ENCODE peak calls at places on chromosomes 7 and 10, in four cellular contexts. F, P, R and K are unnamed samples.

GRCh38 chr7:93435791-93436190 is 138.7 kb downstream of the CALCR start:
- DNase-seq in F (no peak), R (no peak), P (no peak), K (no peak)

GRCh38 chr10:79200346-79200745 is 131.6 kb downstream of the ZMIZ1 start:
- DNase-seq in R (no peak), P (no peak), F (no peak), K (no peak)

GRCh38 chr7:111083423-111083822 is 7.5 kb upstream of the LRRN3 start:
- DNase-seq in R (no peak), P (peak; percentile 64), F (no peak), K (no peak)

GRCh38 chr7:81331061-81332018 is 412.5 kb upstream of the SEMA3C start:
- DNase-seq in R (no peak), F (no peak), P (no peak), K (peak; percentile 18)

GRCh38 chr10:72133517-72133916 is 45.2 kb upstream of the SPOCK2 start:
- DNase-seq in F (no peak), R (no peak), P (peak; percentile 29), K (no peak)

GRCh38 chr7:137804819-137805218 is 42.0 kb downstream of the DGKI start:
- DNase-seq in P (no peak), R (no peak), F (no peak), K (no peak)

GRCh38 chr7:38189256-38189938 is 11.4 kb downstream of the STARD3NL start:
- DNase-seq in P (no peak), F (no peak), R (no peak), K (no peak)

GRCh38 chr10:78892383-78893191 is 176.2 kb upstream of the ZMIZ1 start:
- DNase-seq in R (no peak), F (peak; percentile 32), P (no peak), K (no peak)

GRCh38 chr10:110923856-110924493 is 4.6 kb downstream of the SHOC2 start:
- DNase-seq in F (no peak), P (no peak), R (no peak), K (no peak)

GRCh38 chr7:14457567-14458453 is 444.7 kb downstream of the DGKB start:
- DNase-seq in P (peak; percentile 57), R (peak; percentile 63), F (no peak), K (peak; percentile 62)

GRCh38 chr10:131048595-131048994 is 262.9 kb downstream of the TCERG1L start:
- DNase-seq in R (no peak), P (no peak), F (no peak), K (no peak)

GRCh38 chr10:110512461-110513187 is 14.9 kb downstream of the DUSP5 start:
- DNase-seq in P (peak; percentile 67), R (no peak), F (peak; percentile 48), K (no peak)

GRCh38 chr10:124559372-124560132 is 97.9 kb downstream of the LHPP start:
- DNase-seq in F (no peak), R (peak; percentile 13), P (no peak), K (no peak)

GRCh38 chr10:124558901-124559321 is 97.3 kb downstream of the LHPP start:
- DNase-seq in P (no peak), R (no peak), F (no peak), K (no peak)

GRCh38 chr10:124558339-124558685 is 96.7 kb downstream of the LHPP start:
- DNase-seq in P (no peak), R (no peak), F (no peak), K (no peak)

GRCh38 chr10:124561206-124561605 is 99.6 kb downstream of the LHPP start:
- DNase-seq in R (peak; percentile 48), P (no peak), F (no peak), K (no peak)

DNA sequence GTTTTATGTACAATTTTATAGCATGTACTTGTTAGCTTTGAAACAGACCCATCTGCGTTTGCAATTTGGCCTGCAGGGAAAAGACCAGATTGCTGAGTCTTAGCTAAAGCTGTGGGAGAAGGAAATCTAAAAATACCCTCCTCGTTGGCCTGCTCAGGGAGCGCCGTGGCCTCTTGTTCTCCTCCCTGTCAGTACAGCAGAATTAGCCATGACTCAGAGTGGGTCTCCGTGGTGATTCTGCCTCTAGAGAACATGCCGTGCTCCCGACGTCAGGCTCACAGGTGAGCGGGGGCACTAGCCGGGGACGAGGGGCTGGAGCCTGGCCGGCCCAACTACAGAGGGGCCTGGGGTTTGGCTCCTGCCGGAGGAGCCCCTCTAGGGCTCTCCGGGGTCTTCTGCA is 98.8 kb downstream of the LHPP start:
- DNase-seq in R (peak; percentile 58), P (peak; percentile 52), F (no peak), K (peak; percentile 29)
- H3K4me3 ChIP-seq in R (no peak overlapping the region), P (no peak overlapping the region), F (no peak overlapping the region), K (no peak overlapping the region)

GRCh38 chr10:114402871-114403544 is 1.3 kb downstream of the AFAP1L2 start:
- DNase-seq in F (no peak), P (no peak), R (no peak), K (no peak)

GRCh38 chr10:114404171-114405010 is at the start of gene AFAP1L2:
- DNase-seq in P (no peak), R (no peak), F (no peak), K (no peak)

GRCh38 chr10:114402233-114402632 is 2.1 kb downstream of the AFAP1L2 start:
- DNase-seq in R (no peak), F (no peak), P (no peak), K (no peak)

GRCh38 chr10:114405011-114405350 is 679 bp upstream of the AFAP1L2 start:
- DNase-seq in P (no peak), F (no peak), R (no peak), K (no peak)

GRCh38 chr10:114403545-114404161 is 649 bp downstream of the AFAP1L2 start:
- DNase-seq in P (no peak), R (no peak), F (no peak), K (no peak)
- TF ChIP-seq CTCF in P (peak; percentile 14), R (peak; percentile 7), F (no peak), K (peak; percentile 33)

DNA sequence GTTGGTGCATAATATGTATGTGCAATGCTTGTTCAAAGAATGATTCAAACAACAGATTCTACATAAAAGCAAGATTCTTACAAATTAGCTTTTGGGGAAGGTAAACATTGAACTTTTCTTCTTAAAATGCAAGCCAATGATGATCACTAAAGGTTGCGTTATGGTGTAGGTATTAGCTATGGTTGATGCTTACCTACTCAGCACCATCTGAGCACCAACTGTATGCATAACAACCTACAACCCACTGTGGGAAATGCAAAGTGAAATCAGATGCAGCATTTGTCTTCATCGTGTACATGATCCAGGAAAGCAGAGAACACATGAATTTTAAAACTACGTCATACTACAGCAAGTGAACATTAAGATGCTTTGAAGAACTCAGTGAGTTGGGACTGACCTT is 2.6 kb downstream of the FAM171A1 start:
- DNase-seq in R (no peak), P (no peak), F (no peak), K (no peak)
- H3K4me3 ChIP-seq in R (no peak overlapping the region), P (no peak overlapping the region), F (no peak overlapping the region), K (no peak overlapping the region)

DNA sequence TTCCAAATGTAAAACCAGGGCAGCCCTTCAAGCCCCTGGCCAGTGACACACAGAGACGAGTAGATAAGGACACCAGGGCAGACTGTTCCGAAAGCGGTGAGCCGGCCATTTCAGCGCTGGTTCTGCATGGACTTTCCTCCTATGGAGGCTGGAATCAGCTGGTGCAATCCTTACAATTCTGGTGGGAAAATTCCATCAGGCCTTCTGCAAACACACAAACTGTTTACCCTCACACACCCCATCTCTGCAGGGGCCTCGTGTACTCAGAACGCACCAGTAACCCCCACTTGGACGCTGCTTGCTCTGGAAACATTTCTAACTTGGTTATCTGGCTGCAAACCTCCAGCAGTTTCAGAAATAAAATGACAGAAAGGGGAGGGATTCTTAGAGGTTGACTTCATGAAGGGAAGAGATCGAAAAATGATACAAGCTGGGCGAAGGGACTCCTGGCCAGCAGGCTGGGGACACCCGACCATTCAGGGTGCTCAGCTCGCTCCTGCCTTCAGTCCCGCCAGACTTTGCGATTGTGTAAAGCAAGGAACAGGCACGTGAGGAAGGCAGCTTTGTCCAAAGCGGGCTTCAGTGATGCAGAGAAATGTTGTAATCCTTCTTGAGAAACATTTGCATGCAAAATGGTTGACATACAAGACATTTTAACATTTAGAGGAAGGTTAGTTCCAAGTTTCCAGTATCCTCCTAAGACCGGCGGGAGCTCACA is 19.7 kb upstream of the SHH start:
- DNase-seq in R (peak; percentile 51), P (no peak), F (no peak), K (no peak)
- TF ChIP-seq CTCF in R (no peak), P (no peak), F (no peak), K (no peak)

DNA sequence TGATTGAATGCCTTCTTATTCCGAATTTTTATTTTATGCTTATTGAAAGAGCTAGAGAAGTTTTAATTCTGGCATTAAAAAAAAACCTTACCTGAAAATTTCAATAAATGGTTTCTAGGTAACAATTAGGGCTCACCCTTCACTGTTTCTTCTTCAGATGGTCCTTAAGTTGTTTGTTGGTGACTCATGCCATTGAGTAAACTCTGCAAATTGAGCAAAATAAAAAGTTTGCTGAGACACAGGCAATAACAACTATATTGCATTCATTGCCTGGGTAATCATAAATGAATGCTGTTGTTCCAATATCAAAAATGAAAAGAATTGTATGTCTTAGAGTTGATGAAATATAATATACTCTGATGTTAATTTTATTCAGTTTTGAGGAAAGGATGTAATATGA is 300.3 kb downstream of the CDK14 start:
- DNase-seq in P (no peak), R (no peak), F (no peak), K (no peak)
- H3K4me3 ChIP-seq in P (no peak overlapping the region), R (no peak overlapping the region), F (no peak overlapping the region), K (no peak overlapping the region)

GRCh38 chr10:4391683-4392082 is 434.3 kb upstream of the AKR1E2 start:
- DNase-seq in F (no peak), R (no peak), P (no peak), K (no peak)
- TF ChIP-seq CTCF in F (no peak), R (no peak), P (peak; percentile 10), K (peak; percentile 43)